ENCODE peak calls at places on chromosomes 16 and 17, in five cellular contexts. C, H, N, E and J are unnamed samples.

GRCh38 chr17:27950995-27951394 is 57.8 kb upstream of the LYRM9 start:
- DNase-seq in C (no peak), H (no peak), N (no peak), E (no peak), J (no peak)

GRCh38 chr17:17177186-17177585 is 28.9 kb downstream of the PLD6 start:
- DNase-seq in C (no peak), H (no peak), N (no peak), E (no peak), J (no peak)

GRCh38 chr17:7712111-7712771 is 5.3 kb upstream of the DNAH2 start:
- DNase-seq in C (no peak), H (no peak), N (no peak), E (no peak), J (peak)

GRCh38 chr16:14013571-14014283 is 57.4 kb upstream of the MRTFB start:
- DNase-seq in C (no peak), H (peak), N (peak), E (no peak), J (peak)

GRCh38 chr16:31507617-31507928 is 618 bp downstream of the RUSF1 start:
- DNase-seq in C (no peak), H (no peak), N (no peak), E (no peak), J (no peak)

GRCh38 chr17:48624544-48625501 is 1.3 kb downstream of the HOXB9 start:
- DNase-seq in C (peak), H (peak), N (no peak), E (no peak), J (peak)

GRCh38 chr17:17205368-17206148 is 575 bp downstream of the PLD6 start:
- DNase-seq in C (peak), H (peak), N (peak), E (peak), J (peak)

GRCh38 chr17:17701112-17701511 is 19.9 kb downstream of the RAI1 start:
- DNase-seq in C (no peak), H (no peak), N (no peak), E (no peak), J (no peak)

GRCh38 chr17:61397086-61397842 is 2.4 kb upstream of the TBX2 start:
- DNase-seq in C (no peak), H (no peak), N (no peak), E (no peak), J (peak)

GRCh38 chr17:35167046-35167445 is 19.4 kb downstream of the UNC45B start:
- DNase-seq in C (no peak), H (no peak), N (no peak), E (no peak), J (no peak)

GRCh38 chr17:79192503-79193500 is 118.2 kb downstream of the ENGASE start:
- DNase-seq in C (peak), H (peak), N (no peak), E (no peak), J (peak)

GRCh38 chr16:82755570-82756282 is 129.0 kb downstream of the CDH13 start:
- DNase-seq in C (peak), H (no peak), N (no peak), E (no peak), J (peak)

GRCh38 chr16:23975293-23975692 is 139.5 kb downstream of the PRKCB start:
- DNase-seq in C (no peak), H (no peak), N (no peak), E (no peak), J (no peak)

GRCh38 chr17:81409190-81409935 is 14.1 kb downstream of the BAHCC1 start:
- DNase-seq in C (peak), H (no peak), N (no peak), E (no peak), J (peak)

GRCh38 chr17:80892900-80893603 is 98.6 kb upstream of the CHMP6 start:
- DNase-seq in C (no peak), H (peak), N (no peak), E (no peak), J (no peak)

GRCh38 chr16:11052080-11052808 is 107.9 kb downstream of the CLEC16A start:
- DNase-seq in C (no peak), H (no peak), N (no peak), E (peak), J (no peak)

GRCh38 chr16:61926766-61927165 is 109.5 kb downstream of the CDH8 start:
- DNase-seq in C (no peak), H (no peak), N (peak), E (no peak), J (no peak)

GRCh38 chr17:83122834-83123233 is 43.4 kb downstream of the METRNL start:
- DNase-seq in C (no peak), H (no peak), N (no peak), E (no peak), J (peak)

GRCh38 chr16:15942901-15943690 is 6.3 kb upstream of the ABCC1 start:
- DNase-seq in C (no peak), H (no peak), N (no peak), E (no peak), J (no peak)

GRCh38 chr17:78113804-78114785 is 14.5 kb downstream of the TMC6 start:
- DNase-seq in C (no peak), H (no peak), N (no peak), E (no peak), J (no peak)

GRCh38 chr17:28716740-28717577 is 709 bp downstream of the RAB34 start:
- DNase-seq in C (no peak), H (no peak), N (no peak), E (no peak), J (peak)

GRCh38 chr16:22267764-22268163 is 29.4 kb upstream of the POLR3E start:
- DNase-seq in C (no peak), H (no peak), N (no peak), E (no peak), J (no peak)

DNA sequence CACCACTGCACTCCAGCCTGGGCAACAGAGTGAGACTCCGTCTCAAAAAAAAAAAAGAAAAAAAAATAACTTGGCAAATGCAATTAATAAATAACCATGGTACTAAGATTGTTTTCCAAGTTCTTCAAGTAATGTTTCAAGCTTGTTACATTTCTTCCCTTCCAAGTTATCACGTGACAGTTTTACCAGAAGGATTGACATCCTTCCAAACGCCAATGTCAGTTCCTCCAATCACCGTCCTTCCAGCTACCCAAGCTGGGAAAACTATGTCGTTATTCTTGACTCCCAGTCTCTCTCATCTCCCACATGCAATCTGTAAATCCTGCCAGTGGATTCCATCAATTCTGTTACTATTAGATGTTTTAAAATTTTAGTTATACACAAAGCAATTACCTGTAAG is 3.9 kb upstream of the PHAF1 start:
- DNase-seq in C (no peak), H (no peak), N (no peak), E (no peak), J (no peak)
- H3K27ac ChIP-seq in C (no peak), H (no peak), N (no peak), E (no peak), J (no peak)

GRCh38 chr17:50460831-50461526 is 7.7 kb downstream of the CHAD start:
- DNase-seq in C (no peak), H (no peak), N (no peak), E (no peak), J (no peak)
- TF ChIP-seq JUNB in C (no peak), H (no peak), N (no peak), E (no peak), J (no peak)

GRCh38 chr16:67580202-67580601 is 17.9 kb downstream of the CTCF start:
- DNase-seq in C (no peak), H (no peak), N (no peak), E (no peak), J (no peak)
- H3K27ac ChIP-seq in C (no peak), H (no peak), N (no peak), E (no peak), J (no peak)

DNA sequence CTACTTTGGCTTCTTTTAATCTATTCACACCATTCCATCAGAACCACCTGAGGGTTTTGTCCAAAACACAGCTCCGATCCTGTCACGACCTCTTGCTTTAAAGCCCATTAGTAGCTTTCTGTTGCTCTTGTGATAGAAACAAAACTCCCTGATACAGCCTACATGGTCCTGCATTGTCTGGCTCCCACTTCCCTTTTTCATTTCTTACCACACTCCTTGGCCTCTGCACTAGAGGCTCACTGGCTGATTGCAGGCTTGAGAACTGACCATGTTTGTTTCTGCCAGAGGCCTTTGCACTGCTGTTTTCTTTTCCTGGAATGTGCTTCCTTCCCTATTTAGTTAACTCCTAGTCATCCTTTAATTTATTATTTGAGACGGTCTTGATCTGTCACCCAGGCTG is 23.7 kb downstream of the IST1 start:
- DNase-seq in C (no peak), H (no peak), N (no peak), E (no peak), J (no peak)
- TF ChIP-seq JUNB in C (no peak), H (no peak), N (no peak), E (no peak), J (no peak)

GRCh38 chr17:66387391-66387981 is 85.1 kb downstream of the PRKCA start:
- DNase-seq in C (no peak), H (no peak), N (no peak), E (no peak), J (no peak)

GRCh38 chr17:66381701-66382362 is 79.4 kb downstream of the PRKCA start:
- DNase-seq in C (no peak), H (no peak), N (no peak), E (no peak), J (no peak)

GRCh38 chr17:66379539-66379938 is 77.1 kb downstream of the PRKCA start:
- DNase-seq in C (no peak), H (no peak), N (no peak), E (no peak), J (no peak)

GRCh38 chr17:66386789-66387351 is 84.5 kb downstream of the PRKCA start:
- DNase-seq in C (no peak), H (no peak), N (peak), E (no peak), J (no peak)

GRCh38 chr17:66383353-66383752 is 80.9 kb downstream of the PRKCA start:
- DNase-seq in C (no peak), H (no peak), N (no peak), E (no peak), J (no peak)
- H3K27ac ChIP-seq in C (no peak), H (no peak), N (no peak), E (no peak), J (no peak)

GRCh38 chr16:89618114-89618999 is 4.9 kb downstream of the DPEP1 start:
- DNase-seq in C (no peak), H (no peak), N (no peak), E (no peak), J (no peak)
- TF ChIP-seq JUNB in C (no peak), H (no peak), N (no peak), E (no peak), J (no peak)

GRCh38 chr17:21300601-21301571 is 16.4 kb downstream of the MAP2K3 start:
- DNase-seq in C (no peak), H (no peak), N (no peak), E (no peak), J (no peak)
- H3K27ac ChIP-seq in C (no peak), H (no peak), N (no peak), E (no peak), J (no peak)

GRCh38 chr16:49261930-49262329 is 19.7 kb downstream of the CBLN1 start:
- DNase-seq in C (no peak), H (no peak), N (no peak), E (no peak), J (no peak)
- TF ChIP-seq JUNB in C (no peak), H (no peak), N (no peak), E (no peak), J (no peak)

DNA sequence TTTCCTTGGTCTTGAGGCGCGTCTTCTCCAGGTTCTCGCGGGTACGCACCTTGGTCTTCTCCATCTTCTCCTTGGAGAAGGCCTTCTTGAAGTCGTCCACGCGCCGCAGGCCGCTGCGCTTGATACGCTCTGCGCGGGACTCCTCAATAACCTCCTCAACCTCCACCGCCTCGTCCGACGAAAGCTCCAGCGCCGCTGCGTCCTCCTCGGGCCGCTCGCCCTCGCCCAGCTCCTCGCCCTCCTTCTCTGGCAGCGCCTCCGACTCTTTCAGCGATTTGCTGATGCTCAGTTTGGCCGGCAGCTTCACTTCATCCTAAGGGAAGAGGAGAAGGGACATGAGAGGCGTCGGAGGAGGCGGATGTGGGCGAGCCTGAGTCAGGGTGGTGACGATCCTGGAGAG is 16.8 kb upstream of the STAT3 start:
- DNase-seq in C (no peak), H (no peak), N (no peak), E (no peak), J (no peak)
- H3K27ac ChIP-seq in C (no peak), H (no peak), N (no peak), E (no peak), J (no peak)